ENCODE peak calls at places on chromosomes 1 and 21, in four cellular contexts. Z, M, H and D are unnamed samples.
A peak's percentile ranks its signal among the peaks of the same experiment; 100 is the strongest.

GRCh38 chr1:171788696-171789095 is 7.2 kb downstream of the METTL13 start:
- DNase-seq in Z (no peak), M (no peak), H (no peak), D (no peak)

GRCh38 chr1:14755518-14756252 is 157.2 kb downstream of the KAZN start:
- DNase-seq in Z (no peak), M (no peak), H (no peak), D (no peak)

GRCh38 chr1:26417111-26417510 is 6.5 kb downstream of the LIN28A start:
- DNase-seq in Z (peak; percentile 89), M (peak; percentile 63), H (peak; percentile 95), D (peak; percentile 80)

GRCh38 chr1:66274634-66275033 is 259.3 kb upstream of the SGIP1 start:
- DNase-seq in Z (no peak), M (no peak), H (no peak), D (no peak)

GRCh38 chr1:36359911-36360310 is 25.8 kb downstream of the STK40 start:
- DNase-seq in Z (no peak), M (no peak), H (no peak), D (no peak)

GRCh38 chr21:46325073-46325912 is 1.3 kb downstream of the PCNT start:
- DNase-seq in Z (peak; percentile 87), M (peak; percentile 35), H (peak; percentile 70), D (peak; percentile 71)

GRCh38 chr1:165367375-165367993 is 11.0 kb upstream of the LMX1A start:
- DNase-seq in Z (peak; percentile 80), M (peak; percentile 73), H (peak; percentile 97), D (peak; percentile 89)

GRCh38 chr1:109529895-109530456 is 9.7 kb upstream of the GPR61 start:
- DNase-seq in Z (no peak), M (no peak), H (no peak), D (no peak)

GRCh38 chr1:208219659-208220282 is 24.4 kb downstream of the PLXNA2 start:
- DNase-seq in Z (peak; percentile 95), M (no peak), H (no peak), D (no peak)

GRCh38 chr1:247386217-247386616 is 29.8 kb upstream of the NLRP3 start:
- DNase-seq in Z (no peak), M (no peak), H (no peak), D (no peak)

GRCh38 chr1:239719642-239720258 is 333.4 kb downstream of the CHRM3 start:
- DNase-seq in Z (no peak), M (no peak), H (no peak), D (no peak)

GRCh38 chr21:16159213-16159970 is 429.6 kb downstream of the USP25 start:
- DNase-seq in Z (no peak), M (no peak), H (no peak), D (no peak)

GRCh38 chr1:24926596-24927249 is 3.4 kb downstream of the RUNX3 start:
- DNase-seq in Z (no peak), M (no peak), H (peak; percentile 55), D (no peak)

GRCh38 chr21:33924766-33925100 is 9.1 kb upstream of the ATP5PO start:
- DNase-seq in Z (no peak), M (no peak), H (no peak), D (no peak)

GRCh38 chr1:78032964-78033796 is 12.6 kb upstream of the GIPC2 start:
- DNase-seq in Z (no peak), M (no peak), H (no peak), D (no peak)

GRCh38 chr1:24051206-24051945 is 60.6 kb downstream of the MYOM3 start:
- DNase-seq in Z (no peak), M (no peak), H (no peak), D (no peak)

GRCh38 chr1:48043524-48043923 is 46.3 kb upstream of the TRABD2B start:
- DNase-seq in Z (no peak), M (no peak), H (no peak), D (no peak)

GRCh38 chr1:174652496-174653280 is 204.9 kb downstream of the GPR52 start:
- DNase-seq in Z (no peak), M (peak; percentile 5), H (peak; percentile 65), D (no peak)

GRCh38 chr21:21232320-21232719 is 234.1 kb downstream of the NCAM2 start:
- DNase-seq in Z (no peak), M (no peak), H (no peak), D (no peak)

GRCh38 chr1:58293388-58293787 is 253.1 kb downstream of the OMA1 start:
- DNase-seq in Z (no peak), M (no peak), H (no peak), D (no peak)

GRCh38 chr1:40901886-40902633 is 39.9 kb upstream of the CITED4 start:
- DNase-seq in Z (no peak), M (no peak), H (no peak), D (no peak)

GRCh38 chr1:21149430-21149861 is 27.3 kb downstream of the EIF4G3 start:
- DNase-seq in Z (no peak), M (no peak), H (no peak), D (no peak)

GRCh38 chr1:116667577-116668105 is at the start of gene IGSF3:
- DNase-seq in Z (peak; percentile 93), M (no peak), H (peak; percentile 82), D (peak; percentile 88)

GRCh38 chr1:84550826-84551225 is 23.4 kb downstream of the CTBS start:
- DNase-seq in Z (no peak), M (no peak), H (no peak), D (no peak)

GRCh38 chr1:154972517-154973343 is 1.8 kb upstream of the CKS1B start:
- DNase-seq in Z (no peak), M (peak; percentile 95), H (peak; percentile 91), D (no peak)

GRCh38 chr1:59971464-59971911 is 44.9 kb upstream of the CYP2J2 start:
- DNase-seq in Z (peak; percentile 72), M (peak; percentile 28), H (peak; percentile 79), D (peak; percentile 91)

GRCh38 chr1:82391712-82392111 is 591.0 kb downstream of the ADGRL2 start:
- DNase-seq in Z (no peak), M (no peak), H (no peak), D (no peak)

GRCh38 chr1:230215049-230215448 is 148.0 kb downstream of the GALNT2 start:
- DNase-seq in Z (no peak), M (peak; percentile 7), H (peak; percentile 31), D (no peak)

GRCh38 chr1:26335774-26336476 is 18.0 kb downstream of the CRYBG2 start:
- DNase-seq in Z (peak; percentile 55), M (no peak), H (peak; percentile 74), D (no peak)

GRCh38 chr1:22262583-22262982 is 119.7 kb upstream of the WNT4 start:
- DNase-seq in Z (no peak), M (no peak), H (peak; percentile 59), D (no peak)

GRCh38 chr1:154272999-154273563 is 652 bp downstream of the HAX1 start:
- DNase-seq in Z (no peak), M (no peak), H (no peak), D (no peak)

GRCh38 chr1:235069577-235070563 is 58.8 kb downstream of the TOMM20 start:
- DNase-seq in Z (no peak), M (peak; percentile 90), H (no peak), D (no peak)

GRCh38 chr1:202811296-202812175 is 782 bp downstream of the PCAT6 start:
- DNase-seq in Z (peak; percentile 45), M (peak; percentile 29), H (peak; percentile 40), D (no peak)

GRCh38 chr1:215730600-215730999 is 163.5 kb downstream of the KCTD3 start:
- DNase-seq in Z (no peak), M (no peak), H (no peak), D (no peak)

GRCh38 chr1:226360106-226360746 is 47.7 kb downstream of the PARP1 start:
- DNase-seq in Z (no peak), M (no peak), H (no peak), D (no peak)

GRCh38 chr21:38596264-38597042 is 98.2 kb upstream of the ERG start:
- DNase-seq in Z (no peak), M (peak; percentile 12), H (no peak), D (no peak)

GRCh38 chr1:57727121-57727520 is 303.3 kb upstream of the DAB1 start:
- DNase-seq in Z (no peak), M (no peak), H (no peak), D (no peak)

GRCh38 chr1:169142129-169142528 is 35.6 kb downstream of the ATP1B1 start:
- DNase-seq in Z (no peak), M (no peak), H (no peak), D (no peak)

GRCh38 chr1:64878090-64878489 is 88.3 kb downstream of the JAK1 start:
- DNase-seq in Z (no peak), M (no peak), H (no peak), D (no peak)

GRCh38 chr1:240387036-240387435 is 224.9 kb downstream of the GREM2 start:
- DNase-seq in Z (no peak), M (no peak), H (no peak), D (no peak)

GRCh38 chr21:32461503-32461902 is 49.0 kb downstream of the EVA1C start:
- DNase-seq in Z (no peak), M (no peak), H (no peak), D (no peak)
- TF ChIP-seq SP1 in Z (no peak), M (no peak), H (no peak), D (no peak)

GRCh38 chr1:12643079-12643478 is 806 bp upstream of the AADACL4 start:
- DNase-seq in Z (no peak), M (no peak), H (no peak), D (no peak)
- TF ChIP-seq ELF4 in Z (no peak), M (no peak), H (no peak), D (no peak)

DNA sequence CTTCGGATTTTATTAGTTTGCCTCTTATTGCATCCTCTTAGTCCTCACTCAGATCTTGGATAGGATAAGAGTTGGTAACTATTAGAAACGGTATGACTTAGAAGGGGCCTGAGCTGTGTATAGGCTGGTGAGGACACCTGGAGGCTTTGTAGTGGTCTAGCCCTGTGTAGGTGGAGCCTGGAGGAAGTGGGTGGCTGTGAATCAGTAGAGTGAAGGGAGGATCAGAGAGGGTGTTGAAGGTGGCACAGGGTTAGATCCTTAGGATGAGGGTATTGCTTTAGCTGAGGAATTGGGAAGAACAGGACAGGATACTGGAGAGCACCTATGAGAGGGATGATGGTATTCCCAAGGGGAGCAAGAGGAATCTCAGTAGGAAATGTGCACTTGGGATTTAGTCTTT is 5.7 kb downstream of the VANGL1 start:
- DNase-seq in Z (peak; percentile 51), M (no peak), H (no peak), D (no peak)
- TF ChIP-seq SP1 in Z (no peak), M (no peak), H (no peak), D (no peak)

DNA sequence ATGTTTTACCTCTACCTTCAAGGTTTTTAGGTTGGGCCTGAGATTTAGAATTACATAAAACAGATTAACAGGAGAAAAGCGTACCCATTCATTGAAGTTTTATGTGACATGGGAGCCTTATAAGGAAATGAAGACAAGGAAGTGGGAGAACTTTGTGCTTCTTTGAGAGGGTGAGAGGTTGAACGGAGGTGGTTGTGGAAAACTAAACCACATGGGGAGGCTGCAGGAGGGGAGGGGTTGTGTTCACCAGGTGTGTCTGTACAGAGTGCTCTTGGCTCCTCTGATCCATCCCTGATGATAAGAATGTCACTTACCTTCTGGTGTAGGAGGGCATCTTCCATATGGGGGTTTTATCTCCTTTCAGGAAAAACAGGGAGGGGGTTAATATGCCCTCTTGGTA is 2.7 kb downstream of the SLX9 start:
- DNase-seq in Z (no peak), M (no peak), H (no peak), D (no peak)
- TF ChIP-seq ELF4 in Z (no peak), M (no peak), H (no peak), D (no peak)

GRCh38 chr1:49225464-49225863 is 448.8 kb upstream of the BEND5 start:
- DNase-seq in Z (no peak), M (no peak), H (no peak), D (no peak)
- TF ChIP-seq SP1 in Z (no peak), M (no peak), H (no peak), D (no peak)